ENCODE peak calls at places on chromosomes 2 and 18, in nine cellular contexts. H, N, L, C, F, A, K, I and O are unnamed samples.

GRCh38 chr2:138373993-138374408 is 127.6 kb upstream of the SPOPL start:
- DNase-seq in I (peak; percentile 14), F (peak; percentile 62), L (no peak), C (no peak), A (peak; percentile 27), H (peak; percentile 69), K (peak; percentile 44), N (no peak), O (no peak)

GRCh38 chr2:12720181-12720580 is 3.4 kb downstream of the TRIB2 start:
- DNase-seq in N (no peak), L (no peak), I (no peak), A (no peak), H (peak; percentile 71), F (no peak), K (peak; percentile 14), C (no peak), O (no peak)

GRCh38 chr2:43059183-43059897 is 167.1 kb downstream of the ZFP36L2 start:
- DNase-seq in N (peak; percentile 80), I (no peak), C (peak; percentile 89), L (no peak), A (no peak), H (peak; percentile 99), F (no peak), K (no peak), O (peak; percentile 95)

GRCh38 chr2:176473177-176473576 is 203.9 kb downstream of the MTX2 start:
- DNase-seq in A (no peak), F (no peak), I (no peak), L (no peak), C (no peak), H (peak; percentile 39), K (no peak), N (no peak), O (no peak)

GRCh38 chr2:23351388-23352141 is 33.4 kb upstream of the KLHL29 start:
- DNase-seq in C (peak; percentile 85), I (peak; percentile 81), N (peak; percentile 78), H (peak; percentile 72), L (peak; percentile 18), A (no peak), F (peak; percentile 92), K (peak; percentile 88), O (peak; percentile 19)

GRCh38 chr2:2743164-2743571 is 412.1 kb upstream of the MYT1L start:
- DNase-seq in N (peak; percentile 76), L (peak; percentile 67), H (no peak), F (no peak), K (no peak), A (no peak), I (no peak), C (peak; percentile 62), O (no peak)

GRCh38 chr2:233350708-233351107 is 3.6 kb upstream of the DGKD start:
- DNase-seq in L (no peak), I (no peak), H (peak; percentile 64), K (no peak), N (no peak), A (peak; percentile 84), C (no peak), F (no peak), O (peak; percentile 79)

GRCh38 chr18:22983175-22983574 is 50.0 kb downstream of the RBBP8 start:
- DNase-seq in I (no peak), K (peak; percentile 2), H (peak; percentile 79), C (no peak), N (no peak), L (no peak), F (peak; percentile 48), A (peak; percentile 27), O (no peak)

GRCh38 chr2:227615181-227615580 is 541 bp upstream of the SCYGR3 start:
- DNase-seq in C (no peak), H (no peak), A (no peak), L (no peak), I (no peak), N (no peak), F (no peak), K (no peak), O (no peak)

GRCh38 chr2:55923091-55923977 is at the start of gene EFEMP1:
- DNase-seq in H (peak; percentile 68), A (no peak), C (peak; percentile 51), F (peak; percentile 89), I (peak; percentile 82), L (peak; percentile 24), N (peak; percentile 79), K (peak; percentile 90), O (no peak)

GRCh38 chr2:168691221-168691620 is 111.2 kb upstream of the NOSTRIN start:
- DNase-seq in A (no peak), L (no peak), F (no peak), C (no peak), N (no peak), I (no peak), K (no peak), H (no peak), O (no peak)

GRCh38 chr2:104794416-104794815 is 59.5 kb upstream of the POU3F3 start:
- DNase-seq in K (no peak), N (no peak), F (no peak), H (no peak), C (no peak), L (no peak), A (no peak), I (no peak), O (no peak)

GRCh38 chr2:120042359-120042758 is 29.5 kb downstream of the EPB41L5 start:
- DNase-seq in H (no peak), F (no peak), L (no peak), K (no peak), N (no peak), A (no peak), C (no peak), I (no peak), O (no peak)

GRCh38 chr18:23619388-23619873 is 33.1 kb upstream of the NPC1 start:
- DNase-seq in A (no peak), C (peak; percentile 27), L (no peak), N (no peak), I (peak; percentile 19), K (peak; percentile 57), F (peak; percentile 70), H (peak; percentile 10), O (no peak)

GRCh38 chr18:1906421-1906820 is 664.9 kb downstream of the METTL4 start:
- DNase-seq in A (no peak), N (no peak), K (no peak), C (no peak), F (no peak), L (no peak), I (no peak), H (no peak), O (no peak)

GRCh38 chr2:26848336-26849055 is 564 bp downstream of the DPYSL5 start:
- DNase-seq in K (peak; percentile 81), N (no peak), L (no peak), F (peak; percentile 50), I (peak; percentile 77), A (no peak), H (no peak), C (no peak), O (no peak)
- H3K27me3 ChIP-seq in K (peaks cover 46% of the 10 kb centered on the region), N (peaks cover 90% of the 10 kb centered on the region), L (peaks cover 15% of the 10 kb centered on the region), F (peaks cover 86% of the 10 kb centered on the region), I (peaks cover 3% of the 10 kb centered on the region), A (peaks cover 35% of the 10 kb centered on the region), H (peaks cover 67% of the 10 kb centered on the region), C (peaks cover 83% of the 10 kb centered on the region), O (peaks cover 56% of the 10 kb centered on the region)

DNA sequence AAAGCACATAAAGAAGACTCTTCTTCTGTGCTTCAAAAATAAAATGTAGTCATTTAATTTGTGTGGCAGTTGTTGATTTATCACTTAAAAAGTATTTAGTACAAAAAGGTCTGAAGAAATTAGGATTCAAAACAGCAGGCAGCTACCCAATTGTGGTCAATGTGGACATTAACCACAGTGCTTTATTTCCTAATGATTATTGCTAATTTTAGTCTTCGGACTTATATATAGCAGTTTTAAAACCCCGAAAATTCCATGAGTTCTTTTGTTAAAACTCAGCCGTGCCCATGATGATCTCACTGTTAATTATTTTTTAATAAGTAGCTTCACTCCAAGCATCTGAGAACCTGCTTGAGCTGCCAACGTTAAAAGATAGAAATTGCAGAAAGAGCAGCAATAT is 594.3 kb downstream of the STK39 start:
- DNase-seq in N (no peak), K (no peak), I (no peak), H (no peak), C (no peak), L (no peak), F (no peak), A (no peak), O (no peak)
- TF ChIP-seq CTCF in N (no peak), K (no peak), I (no peak), H (no peak), C (no peak), L (no peak), F (no peak), A (no peak), O (no peak)

GRCh38 chr2:75870133-75870532 is 159.4 kb upstream of the GCFC2 start:
- DNase-seq in A (no peak), H (no peak), F (peak; percentile 87), C (no peak), N (no peak), I (no peak), L (no peak), K (peak; percentile 40), O (no peak)

GRCh38 chr2:75865083-75865482 is 154.4 kb upstream of the GCFC2 start:
- DNase-seq in N (no peak), A (no peak), H (no peak), C (no peak), K (no peak), L (no peak), F (no peak), I (no peak), O (no peak)

GRCh38 chr2:75865702-75866101 is 155.0 kb upstream of the GCFC2 start:
- DNase-seq in N (no peak), K (no peak), H (no peak), F (no peak), C (no peak), L (no peak), I (no peak), A (no peak), O (no peak)

DNA sequence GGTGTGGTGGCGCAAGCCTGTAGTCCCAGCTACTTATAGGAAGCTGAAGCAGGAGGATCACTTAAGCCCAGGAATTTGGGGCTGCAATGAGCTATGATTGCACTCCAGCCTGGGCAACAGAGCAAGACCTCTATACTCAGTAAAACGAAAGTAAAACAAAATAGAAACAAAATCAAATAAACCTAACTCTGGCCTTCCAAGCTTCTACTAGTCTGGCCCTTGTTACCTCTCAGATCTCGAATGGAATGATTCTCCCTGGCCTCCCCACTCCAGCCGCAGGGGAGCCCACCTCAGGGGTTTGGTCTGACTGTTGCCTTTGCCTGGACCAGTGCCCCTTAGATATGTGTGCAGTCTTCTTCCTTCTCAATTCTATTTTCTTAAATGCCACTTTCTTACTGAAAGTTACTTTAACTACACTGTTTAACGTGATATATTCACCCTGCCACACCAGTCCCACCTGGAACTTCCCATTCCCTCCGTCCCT is 160.0 kb upstream of the GCFC2 start:
- DNase-seq in I (no peak), H (no peak), N (no peak), C (no peak), L (no peak), K (peak; percentile 4), F (peak; percentile 31), A (no peak), O (no peak)
- H3K27me3 ChIP-seq in I (no peaks in the 10 kb centered on the region), H (no peaks in the 10 kb centered on the region), N (no peaks in the 10 kb centered on the region), C (no peaks in the 10 kb centered on the region), L (no peaks in the 10 kb centered on the region), K (peaks cover 10% of the 10 kb centered on the region), F (peaks cover 87% of the 10 kb centered on the region), A (no peaks in the 10 kb centered on the region), O (no peaks in the 10 kb centered on the region)

DNA sequence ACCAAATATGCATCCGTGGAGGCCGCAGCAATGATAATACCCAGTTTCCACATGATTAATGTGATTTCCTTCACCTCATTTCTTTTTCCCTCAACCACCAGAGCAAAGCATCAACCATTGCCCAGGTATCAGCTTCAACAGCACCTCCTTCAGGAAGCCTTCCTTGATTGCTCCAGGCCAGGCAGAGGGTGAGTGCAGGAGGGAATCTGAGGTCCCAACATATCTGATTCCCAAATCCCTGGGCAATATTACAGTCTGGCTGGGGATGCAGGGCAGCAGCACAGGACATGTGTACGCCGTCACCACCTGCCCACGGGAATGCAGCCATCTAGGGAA is 142.4 kb upstream of the MYCN start:
- DNase-seq in F (no peak), L (no peak), N (no peak), C (no peak), H (no peak), I (no peak), K (no peak), A (no peak), O (no peak)
- TF ChIP-seq CTCF in F (peak; percentile 48), L (no peak), N (no peak), C (no peak), H (no peak), I (no peak), K (no peak), A (no peak), O (no peak)